ENCODE peak calls at places on chromosomes 16 and 17, in five cellular contexts. E is MM.1S; U is prostate gland; X is activated effector memory CD4-positive, alpha-beta T cell treated with Interleukin-2 at 50 U/mL for 16 hours; R is EH. S is an unnamed sample.

GRCh38 chr17:47318197-47318918 is 5.4 kb upstream of the EFCAB13 start:
- DNase-seq in X (no peak), U (no peak), R (no peak), E (no peak), S (no peak)

GRCh38 chr16:58862334-58863024 is 128.4 kb upstream of the GOT2 start:
- DNase-seq in E (no peak), X (no peak), R (no peak), U (no peak), S (no peak)

GRCh38 chr17:79897243-79898063 is 58.2 kb upstream of the CBX4 start:
- DNase-seq in E (no peak), R (no peak), X (no peak), U (peak), S (no peak)

GRCh38 chr17:33482636-33483035 is 189.5 kb upstream of the ASIC2 start:
- DNase-seq in U (no peak), R (no peak), E (no peak), X (no peak), S (no peak)

GRCh38 chr17:2171725-2172446 is 117.0 kb downstream of the HIC1 start:
- DNase-seq in E (no peak), X (no peak), R (peak), U (peak), S (peak)

GRCh38 chr17:77995146-77995852 is 36.8 kb downstream of the TNRC6C start:
- DNase-seq in X (no peak), R (no peak), U (no peak), E (no peak), S (no peak)

GRCh38 chr16:86914850-86915717 is 336.7 kb downstream of the FOXL1 start:
- DNase-seq in U (no peak), R (no peak), X (no peak), E (no peak), S (no peak)

GRCh38 chr17:28716740-28717577 is 709 bp downstream of the RAB34 start:
- DNase-seq in X (no peak), U (no peak), R (peak), E (no peak), S (peak)

GRCh38 chr17:30905742-30906100 is 317 bp downstream of the TEFM start:
- DNase-seq in R (no peak), U (no peak), E (no peak), X (no peak), S (no peak)

GRCh38 chr16:24973771-24974461 is 41.3 kb downstream of the ARHGAP17 start:
- DNase-seq in R (no peak), X (no peak), E (no peak), U (no peak), S (no peak)

GRCh38 chr17:27207073-27207511 is 86.8 kb upstream of the WSB1 start:
- DNase-seq in U (no peak), R (peak), E (no peak), X (no peak), S (peak)

GRCh38 chr16:73616186-73616585 is 568.3 kb upstream of the ZFHX3 start:
- DNase-seq in X (no peak), E (peak), U (no peak), R (no peak), S (no peak)

GRCh38 chr16:12387786-12388185 is 411.3 kb downstream of the SNX29 start:
- DNase-seq in E (no peak), U (no peak), X (no peak), R (peak), S (no peak)

GRCh38 chr17:16352303-16352837 is 899 bp downstream of the CENPV start:
- DNase-seq in E (no peak), U (no peak), R (peak), X (peak), S (peak)

GRCh38 chr16:53984936-53985335 is 281.0 kb downstream of the FTO start:
- DNase-seq in U (peak), E (no peak), X (no peak), R (no peak), S (no peak)

GRCh38 chr17:4789951-4790704 is 1.4 kb downstream of the GLTPD2 start:
- DNase-seq in U (peak), X (peak), R (peak), E (peak), S (peak)

GRCh38 chr17:57563968-57564367 is 181.1 kb downstream of the CCDC182 start:
- DNase-seq in U (no peak), E (no peak), X (no peak), R (no peak), S (no peak)

GRCh38 chr17:2871205-2871604 is 75.0 kb downstream of the RAP1GAP2 start:
- DNase-seq in U (no peak), E (no peak), R (no peak), X (no peak), S (no peak)

GRCh38 chr17:61307905-61308886 is 91.4 kb upstream of the TBX2 start:
- DNase-seq in U (no peak), X (no peak), R (peak), E (no peak), S (peak)

GRCh38 chr16:50261707-50262235 is 4.6 kb upstream of the ADCY7 start:
- DNase-seq in U (no peak), E (no peak), R (no peak), X (no peak), S (no peak)

GRCh38 chr17:17341452-17341851 is 38.3 kb downstream of the NT5M start:
- DNase-seq in E (no peak), U (no peak), R (no peak), X (no peak), S (no peak)

GRCh38 chr17:7583253-7584109 is at the start of gene MPDU1:
- DNase-seq in U (peak), E (peak), X (peak), R (peak), S (peak)

GRCh38 chr16:9845661-9846361 is 336.4 kb downstream of the GRIN2A start:
- DNase-seq in E (no peak), X (no peak), U (no peak), R (peak), S (no peak)

GRCh38 chr17:55053855-55054254 is 85.3 kb downstream of the STXBP4 start:
- DNase-seq in X (no peak), E (no peak), R (peak), U (no peak), S (peak)

GRCh38 chr17:82248815-82249638 is 20.2 kb downstream of the SLC16A3 start:
- DNase-seq in U (no peak), R (peak), X (no peak), E (no peak), S (no peak)

S was measured in mesenchymal stem cell.